ENCODE peak calls at places on chromosomes 2 and 18, in ten cellular contexts. E is iPS DF 6.9; C is GM23248; J is naive thymus-derived CD4-positive, alpha-beta T cell; R is tibial artery; B is adrenal gland; X is mammary epithelial cell; H is coronary artery; I is aorta; Q is CD8-positive, alpha-beta memory T cell. V is an unnamed sample.

GRCh38 chr2:174326880-174327558 is 7.7 kb upstream of the SP9 start:
- DNase-seq in E (no peak), C (no peak), J (no peak), R (no peak), B (no peak), X (no peak), H (no peak), I (no peak), Q (no peak), V (peak)

GRCh38 chr2:226711606-226712296 is 87.9 kb downstream of the IRS1 start:
- DNase-seq in E (no peak), C (no peak), J (no peak), R (no peak), B (no peak), X (peak), H (no peak), I (no peak), Q (no peak), V (no peak)

GRCh38 chr18:36015629-36016028 is 43.1 kb downstream of the RMP24 start:
- DNase-seq in E (no peak), C (no peak), J (no peak), R (no peak), B (no peak), X (no peak), H (no peak), I (no peak), Q (no peak), V (no peak)

GRCh38 chr2:178275600-178275999 is 81.3 kb downstream of the OSBPL6 start:
- DNase-seq in E (no peak), C (no peak), J (no peak), R (no peak), B (no peak), X (no peak), H (no peak), I (no peak), Q (no peak), V (no peak)

GRCh38 chr18:78138993-78139496 is 840.6 kb upstream of the SALL3 start:
- DNase-seq in E (peak), C (no peak), J (no peak), R (no peak), B (no peak), X (no peak), H (no peak), I (no peak), Q (no peak), V (peak)

GRCh38 chr2:98607104-98607503 is 1.2 kb downstream of the COA5 start:
- DNase-seq in E (no peak), C (no peak), J (no peak), R (no peak), B (no peak), X (no peak), H (no peak), I (no peak), Q (no peak), V (no peak)

GRCh38 chr2:37307500-37307899 is 17.1 kb downstream of the PRKD3 start:
- DNase-seq in E (no peak), C (peak), J (no peak), R (no peak), B (no peak), X (no peak), H (no peak), I (no peak), Q (no peak), V (no peak)

GRCh38 chr2:105403241-105403784 is 4.5 kb upstream of the FHL2 start:
- DNase-seq in E (no peak), C (no peak), J (no peak), R (no peak), B (no peak), X (peak), H (no peak), I (no peak), Q (no peak), V (no peak)

GRCh38 chr2:70946832-70947442 is 11.2 kb downstream of the ATP6V1B1 start:
- DNase-seq in E (peak), C (peak), J (peak), R (peak), B (peak), X (no peak), H (peak), I (no peak), Q (peak), V (peak)

GRCh38 chr2:220893411-220893810 is 678.7 kb downstream of the EPHA4 start:
- DNase-seq in E (no peak), C (peak), J (no peak), R (no peak), B (no peak), X (peak), H (no peak), I (no peak), Q (no peak), V (no peak)

GRCh38 chr2:220296174-220296573 is 668.7 kb downstream of the SLC4A3 start:
- DNase-seq in E (no peak), C (peak), J (no peak), R (no peak), B (no peak), X (no peak), H (no peak), I (no peak), Q (no peak), V (no peak)

GRCh38 chr18:41162781-41163180 is 792.3 kb upstream of the PIK3C3 start:
- DNase-seq in E (no peak), C (no peak), J (no peak), R (no peak), B (no peak), X (no peak), H (no peak), I (no peak), Q (no peak), V (no peak)

GRCh38 chr2:8692783-8693768 is 11.2 kb downstream of the ID2 start:
- DNase-seq in E (no peak), C (no peak), J (no peak), R (no peak), B (peak), X (peak), H (no peak), I (peak), Q (no peak), V (peak)

GRCh38 chr2:140863713-140864112 is 1267.1 kb downstream of the LRP1B start:
- DNase-seq in E (no peak), C (peak), J (no peak), R (no peak), B (no peak), X (peak), H (no peak), I (no peak), Q (no peak), V (no peak)

GRCh38 chr2:25397777-25398176 is 56.1 kb upstream of the DNMT3A start:
- DNase-seq in E (no peak), C (no peak), J (no peak), R (no peak), B (no peak), X (no peak), H (no peak), I (no peak), Q (no peak), V (no peak)

GRCh38 chr2:11558206-11558886 is 24.5 kb downstream of the GREB1 start:
- DNase-seq in E (no peak), C (no peak), J (no peak), R (no peak), B (no peak), X (no peak), H (no peak), I (no peak), Q (no peak), V (no peak)

DNA sequence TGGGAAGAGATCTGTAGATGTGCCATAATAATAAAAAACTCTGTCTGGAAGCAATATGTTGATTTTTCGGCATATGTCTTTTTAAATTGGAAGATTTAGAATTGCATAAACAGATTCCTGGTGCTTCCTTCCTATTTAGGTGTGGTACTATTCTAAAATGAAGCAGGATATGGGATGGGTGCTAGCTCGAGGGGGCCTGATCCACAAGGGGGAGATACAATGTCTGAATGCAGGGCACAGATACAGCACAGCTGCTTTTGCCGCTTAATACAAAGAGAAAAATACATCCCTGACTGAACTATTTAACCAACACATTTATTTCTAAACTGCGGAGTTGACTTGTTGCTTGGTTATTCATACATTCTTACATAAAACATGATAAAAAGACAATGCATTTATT is 169.1 kb downstream of the TMEFF2 start:
- DNase-seq in E (no peak), C (no peak), J (no peak), R (no peak), B (no peak), X (no peak), H (no peak), I (no peak), Q (no peak), V (no peak)
- H3K27ac ChIP-seq in E (no peak), C (no peak), J (no peak), R (no peak), B (no peak), X (no peak), H (no peak), I (no peak), Q (no peak), V (no peak)

GRCh38 chr2:188978291-188979081 is 4.3 kb downstream of the COL3A1 start:
- DNase-seq in E (no peak), C (peak), J (no peak), R (peak), B (no peak), X (peak), H (no peak), I (no peak), Q (no peak), V (peak)
- H3K27ac ChIP-seq in E (no peak), C (peak), J (no peak), R (peak), B (peak), X (no peak), H (peak), I (peak), Q (no peak), V (no peak)

DNA sequence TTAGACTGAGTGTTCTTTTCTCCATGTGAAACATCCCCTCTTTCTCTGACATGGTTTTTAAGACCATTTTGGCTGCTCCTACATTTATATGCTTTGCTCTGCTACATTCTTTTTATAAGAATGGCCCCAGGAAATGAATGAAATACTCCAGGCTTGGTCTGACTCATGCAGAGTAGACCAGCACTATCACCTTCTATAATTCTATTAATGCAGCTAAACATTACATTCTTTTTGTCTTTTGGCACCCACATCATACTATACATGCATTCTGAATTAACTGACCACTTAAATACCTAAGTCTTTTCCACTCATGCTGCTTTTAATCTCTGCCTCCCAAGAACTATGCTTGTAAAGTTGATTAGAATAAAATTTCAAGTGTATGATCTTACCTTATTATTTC is 94.1 kb downstream of the AAK1 start:
- DNase-seq in E (no peak), C (peak), J (no peak), R (no peak), B (no peak), X (peak), H (no peak), I (no peak), Q (no peak), V (no peak)
- H3K27ac ChIP-seq in E (no peak), C (peak), J (no peak), R (no peak), B (no peak), X (no peak), H (no peak), I (no peak), Q (no peak), V (no peak)

DNA sequence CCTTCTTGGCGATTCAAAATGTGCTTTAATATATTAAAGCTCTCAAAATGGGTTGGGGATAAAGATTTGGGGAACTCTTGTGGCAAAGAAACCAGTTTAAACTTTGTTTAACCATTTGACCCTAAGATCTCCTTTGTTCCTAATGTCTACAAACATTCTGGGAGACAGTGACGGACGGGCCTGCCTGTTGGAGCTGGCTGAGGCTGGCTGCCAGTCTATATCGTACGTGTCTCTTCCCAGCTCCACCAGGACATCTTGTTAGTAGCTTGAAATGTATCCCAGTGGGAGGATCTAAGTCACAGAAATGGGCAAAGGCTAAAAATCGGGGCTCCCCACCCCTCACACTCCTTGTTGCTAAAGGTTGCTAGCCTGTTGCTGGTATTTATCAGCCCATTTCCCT is 30.7 kb downstream of the ZNF532 start:
- DNase-seq in E (no peak), C (no peak), J (no peak), R (no peak), B (no peak), X (no peak), H (no peak), I (no peak), Q (no peak), V (no peak)
- H3K27ac ChIP-seq in E (no peak), C (no peak), J (no peak), R (peak), B (no peak), X (no peak), H (peak), I (peak), Q (no peak), V (no peak)

DNA sequence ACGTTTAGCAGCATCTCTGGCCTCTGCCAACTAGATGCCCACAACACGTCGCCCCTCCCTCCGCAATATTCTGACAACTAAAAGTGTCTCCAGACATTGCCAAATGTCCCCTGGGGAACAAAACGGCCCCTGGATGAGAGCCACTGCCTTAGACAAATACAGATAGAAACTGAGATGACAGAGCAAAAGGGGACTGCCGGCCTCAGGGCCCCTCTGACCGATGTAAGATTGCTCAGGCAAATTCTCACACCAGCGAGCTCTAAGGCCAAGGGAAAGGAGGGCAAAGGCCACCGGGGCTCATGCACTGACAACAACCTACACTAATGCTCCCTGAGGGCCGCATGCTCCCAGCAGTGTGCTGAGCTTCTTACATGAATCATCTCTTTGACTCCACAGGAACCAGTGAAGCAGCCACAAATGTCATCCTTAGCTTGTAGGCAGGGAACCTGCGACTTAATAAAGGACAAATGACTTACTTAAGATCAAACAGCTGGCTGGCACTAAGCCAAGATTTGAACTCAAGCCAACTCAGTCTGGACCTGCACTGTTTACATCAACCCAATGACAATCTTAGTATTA is 228.5 kb downstream of the TTC32 start:
- DNase-seq in E (no peak), C (peak), J (no peak), R (no peak), B (no peak), X (no peak), H (peak), I (no peak), Q (no peak), V (no peak)
- H3K27ac ChIP-seq in E (no peak), C (no peak), J (no peak), R (peak), B (no peak), X (no peak), H (no peak), I (no peak), Q (no peak), V (no peak)

GRCh38 chr18:30765247-30765646 is 277.3 kb downstream of the DSC3 start:
- DNase-seq in E (no peak), C (no peak), J (no peak), R (no peak), B (no peak), X (no peak), H (no peak), I (no peak), Q (no peak), V (no peak)

GRCh38 chr18:30766053-30766452 is 276.5 kb downstream of the DSC3 start:
- DNase-seq in E (no peak), C (no peak), J (no peak), R (no peak), B (no peak), X (no peak), H (no peak), I (no peak), Q (no peak), V (no peak)

DNA sequence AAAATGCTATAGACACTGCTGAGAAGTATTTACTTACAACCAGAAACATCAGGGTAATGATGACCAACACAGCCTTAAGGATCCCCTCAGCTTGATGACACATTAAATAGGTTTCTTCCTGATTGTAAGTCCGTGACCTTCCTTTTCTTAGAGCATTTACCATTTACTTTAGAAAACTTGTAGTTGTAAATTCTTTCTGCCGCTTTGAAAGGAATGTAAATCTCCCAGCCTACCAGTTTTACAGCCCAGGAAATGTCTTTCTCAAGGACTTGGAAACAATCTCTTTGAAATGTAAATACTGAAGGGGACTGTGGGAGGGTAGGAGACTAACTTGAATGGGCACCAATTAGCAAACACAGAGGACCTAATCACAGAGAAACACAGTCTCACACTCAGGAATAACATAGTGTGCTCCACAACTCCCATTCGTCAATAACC is 278.6 kb downstream of the DSC3 start:
- DNase-seq in E (peak), C (no peak), J (no peak), R (no peak), B (no peak), X (no peak), H (no peak), I (no peak), Q (no peak), V (peak)
- H3K27ac ChIP-seq in E (no peak), C (no peak), J (no peak), R (no peak), B (no peak), X (no peak), H (no peak), I (no peak), Q (no peak), V (peak)